ENCODE peak calls at places on chromosome 3, in eight cellular contexts. One of them, this sample, is unnamed.

GRCh38 chr3:40780801-40781406 is 256.1 kb downstream of the ZNF621 start:
- DNase-seq in mucosa of descending colon: no peak
- DNase-seq in SJCRH30: peak
- DNase-seq in fibroblast of lung: peak
- DNase-seq in BJ: peak
- DNase-seq in AG04450: no peak
- DNase-seq in NT2/D1: no peak
- DNase-seq in stomach: no peak
- DNase-seq in this sample: peak

GRCh38 chr3:156843071-156843808 is 17.1 kb downstream of the LEKR1 start:
- DNase-seq in mucosa of descending colon: no peak
- DNase-seq in SJCRH30: no peak
- DNase-seq in fibroblast of lung: peak
- DNase-seq in BJ: no peak
- DNase-seq in AG04450: no peak
- DNase-seq in NT2/D1: no peak
- DNase-seq in stomach: no peak
- DNase-seq in this sample: no peak

GRCh38 chr3:10224794-10225660 is 23.2 kb upstream of the TATDN2 start:
- DNase-seq in mucosa of descending colon: no peak
- DNase-seq in SJCRH30: peak
- DNase-seq in fibroblast of lung: peak
- DNase-seq in BJ: no peak
- DNase-seq in AG04450: no peak
- DNase-seq in NT2/D1: peak
- DNase-seq in stomach: peak
- DNase-seq in this sample: peak

GRCh38 chr3:140050977-140051957 is 116.3 kb downstream of the CLSTN2 start:
- DNase-seq in mucosa of descending colon: no peak
- DNase-seq in SJCRH30: peak
- DNase-seq in fibroblast of lung: no peak
- DNase-seq in BJ: no peak
- DNase-seq in AG04450: no peak
- DNase-seq in NT2/D1: no peak
- DNase-seq in stomach: no peak
- DNase-seq in this sample: no peak

GRCh38 chr3:49674491-49674983 is 386 bp downstream of the APEH start:
- DNase-seq in mucosa of descending colon: peak
- DNase-seq in SJCRH30: no peak
- DNase-seq in fibroblast of lung: no peak
- DNase-seq in BJ: no peak
- DNase-seq in AG04450: no peak
- DNase-seq in NT2/D1: no peak
- DNase-seq in stomach: no peak
- DNase-seq in this sample: peak

GRCh38 chr3:105869982-105870381 is 1.2 kb upstream of the CBLB start:
- DNase-seq in mucosa of descending colon: no peak
- DNase-seq in SJCRH30: no peak
- DNase-seq in fibroblast of lung: no peak
- DNase-seq in BJ: no peak
- DNase-seq in AG04450: no peak
- DNase-seq in NT2/D1: no peak
- DNase-seq in stomach: no peak
- DNase-seq in this sample: no peak

GRCh38 chr3:136749106-136749505 is 3.1 kb downstream of the STAG1 start:
- DNase-seq in mucosa of descending colon: no peak
- DNase-seq in SJCRH30: no peak
- DNase-seq in fibroblast of lung: no peak
- DNase-seq in BJ: no peak
- DNase-seq in AG04450: no peak
- DNase-seq in NT2/D1: no peak
- DNase-seq in stomach: no peak
- DNase-seq in this sample: no peak

GRCh38 chr3:32189693-32190092 is 48.8 kb upstream of the CMTM8 start:
- DNase-seq in mucosa of descending colon: no peak
- DNase-seq in SJCRH30: no peak
- DNase-seq in fibroblast of lung: no peak
- DNase-seq in BJ: no peak
- DNase-seq in AG04450: no peak
- DNase-seq in NT2/D1: no peak
- DNase-seq in stomach: no peak
- DNase-seq in this sample: no peak

GRCh38 chr3:149479621-149480325 is 5.3 kb downstream of the TM4SF4 start:
- DNase-seq in mucosa of descending colon: no peak
- DNase-seq in SJCRH30: no peak
- DNase-seq in fibroblast of lung: no peak
- DNase-seq in BJ: no peak
- DNase-seq in AG04450: no peak
- DNase-seq in NT2/D1: no peak
- DNase-seq in stomach: no peak
- DNase-seq in this sample: no peak

GRCh38 chr3:184737641-184738518 is 26.0 kb upstream of the MAGEF1 start:
- DNase-seq in mucosa of descending colon: no peak
- DNase-seq in SJCRH30: no peak
- DNase-seq in fibroblast of lung: peak
- DNase-seq in BJ: no peak
- DNase-seq in AG04450: no peak
- DNase-seq in NT2/D1: no peak
- DNase-seq in stomach: peak
- DNase-seq in this sample: peak

GRCh38 chr3:31235062-31235704 is 297.5 kb upstream of the STT3B start:
- DNase-seq in mucosa of descending colon: no peak
- DNase-seq in SJCRH30: peak
- DNase-seq in fibroblast of lung: peak
- DNase-seq in BJ: no peak
- DNase-seq in AG04450: no peak
- DNase-seq in NT2/D1: no peak
- DNase-seq in stomach: no peak
- DNase-seq in this sample: no peak

GRCh38 chr3:48997714-48998637 is 7.9 kb downstream of the P4HTM start:
- DNase-seq in mucosa of descending colon: no peak
- DNase-seq in SJCRH30: no peak
- DNase-seq in fibroblast of lung: no peak
- DNase-seq in BJ: no peak
- DNase-seq in AG04450: no peak
- DNase-seq in NT2/D1: no peak
- DNase-seq in stomach: no peak
- DNase-seq in this sample: no peak

GRCh38 chr3:79724206-79724605 is 43.6 kb downstream of the ROBO1 start:
- DNase-seq in mucosa of descending colon: no peak
- DNase-seq in SJCRH30: peak
- DNase-seq in fibroblast of lung: no peak
- DNase-seq in BJ: no peak
- DNase-seq in AG04450: no peak
- DNase-seq in NT2/D1: peak
- DNase-seq in stomach: no peak
- DNase-seq in this sample: no peak

GRCh38 chr3:161163297-161163696 is 57.8 kb upstream of the NMD3 start:
- DNase-seq in mucosa of descending colon: no peak
- DNase-seq in SJCRH30: peak
- DNase-seq in fibroblast of lung: peak
- DNase-seq in BJ: peak
- DNase-seq in AG04450: peak
- DNase-seq in NT2/D1: peak
- DNase-seq in stomach: no peak
- DNase-seq in this sample: no peak

GRCh38 chr3:194953291-194953690 is 267.6 kb downstream of the FAM43A start:
- DNase-seq in mucosa of descending colon: no peak
- DNase-seq in SJCRH30: no peak
- DNase-seq in fibroblast of lung: no peak
- DNase-seq in BJ: no peak
- DNase-seq in AG04450: no peak
- DNase-seq in NT2/D1: no peak
- DNase-seq in stomach: no peak
- DNase-seq in this sample: no peak

GRCh38 chr3:197298858-197299854 is 744 bp upstream of the DLG1 start:
- DNase-seq in mucosa of descending colon: peak
- DNase-seq in SJCRH30: no peak
- DNase-seq in fibroblast of lung: no peak
- DNase-seq in BJ: no peak
- DNase-seq in AG04450: no peak
- DNase-seq in NT2/D1: no peak
- DNase-seq in stomach: peak
- DNase-seq in this sample: peak

GRCh38 chr3:128561504-128561903 is 68.5 kb upstream of the GATA2 start:
- DNase-seq in mucosa of descending colon: no peak
- DNase-seq in SJCRH30: no peak
- DNase-seq in fibroblast of lung: no peak
- DNase-seq in BJ: no peak
- DNase-seq in AG04450: no peak
- DNase-seq in NT2/D1: no peak
- DNase-seq in stomach: no peak
- DNase-seq in this sample: no peak

DNA sequence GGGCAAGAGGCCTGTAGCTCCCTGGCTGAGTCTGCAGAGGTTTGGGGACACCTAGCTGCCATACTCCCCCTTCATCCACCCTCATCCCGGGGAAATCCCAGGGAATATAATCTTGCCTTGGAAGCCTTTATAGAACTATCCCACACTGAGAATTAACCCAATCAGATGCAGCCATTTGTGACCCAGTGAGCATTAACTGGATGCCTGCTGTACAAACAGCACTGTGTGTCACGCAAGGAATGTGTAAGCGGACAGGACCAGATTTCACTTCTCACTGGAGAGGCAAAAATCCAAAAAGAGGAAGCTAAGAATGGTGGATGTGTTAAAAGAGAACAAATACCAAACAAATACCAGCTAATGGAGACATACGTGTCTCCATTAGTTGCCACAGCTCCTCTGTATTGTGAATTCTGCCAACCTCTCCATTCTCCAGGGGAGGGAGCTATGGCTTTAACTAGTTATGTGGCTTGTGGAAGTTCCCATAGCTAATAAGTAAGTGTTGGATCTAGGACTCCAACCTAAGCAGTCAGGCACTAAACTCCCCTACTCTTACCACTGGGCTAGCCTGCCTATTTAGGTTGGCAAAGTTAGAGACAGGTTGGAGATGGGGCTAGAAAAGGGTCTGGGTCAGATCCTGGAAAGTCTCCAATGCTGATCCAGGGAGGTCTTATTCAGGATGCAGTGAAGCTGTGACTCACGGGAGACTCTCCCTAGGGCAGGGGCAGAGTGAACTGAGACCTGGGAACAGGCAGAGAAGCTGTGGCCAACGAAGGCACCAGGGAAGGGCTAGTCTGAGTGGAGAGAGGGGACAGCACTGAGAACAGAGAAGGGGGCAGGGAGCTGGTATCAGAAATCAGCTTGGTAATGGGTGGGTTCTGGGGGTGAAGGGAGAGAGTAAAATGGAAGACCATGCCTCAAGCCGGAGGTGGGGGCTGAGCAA is 2.5 kb downstream of the LTF start:
- DNase-seq in mucosa of descending colon: no peak
- DNase-seq in SJCRH30: no peak
- DNase-seq in fibroblast of lung: peak
- DNase-seq in BJ: no peak
- DNase-seq in AG04450: no peak
- DNase-seq in NT2/D1: no peak
- DNase-seq in stomach: no peak
- DNase-seq in this sample: no peak
- H3K4me3 ChIP-seq in mucosa of descending colon: no peak
- H3K4me3 ChIP-seq in SJCRH30: no peak
- H3K4me3 ChIP-seq in fibroblast of lung: no peak
- H3K4me3 ChIP-seq in BJ: no peak
- H3K4me3 ChIP-seq in AG04450: no peak
- H3K4me3 ChIP-seq in NT2/D1: no peak
- H3K4me3 ChIP-seq in stomach: no peak
- H3K4me3 ChIP-seq in this sample: no peak

GRCh38 chr3:138594935-138595259 is 837 bp upstream of the CEP70 start:
- DNase-seq in mucosa of descending colon: no peak
- DNase-seq in SJCRH30: no peak
- DNase-seq in fibroblast of lung: no peak
- DNase-seq in BJ: no peak
- DNase-seq in AG04450: no peak
- DNase-seq in NT2/D1: no peak
- DNase-seq in stomach: no peak
- DNase-seq in this sample: no peak
- H3K4me3 ChIP-seq in mucosa of descending colon: peak
- H3K4me3 ChIP-seq in SJCRH30: peak
- H3K4me3 ChIP-seq in fibroblast of lung: peak
- H3K4me3 ChIP-seq in BJ: no peak
- H3K4me3 ChIP-seq in AG04450: no peak
- H3K4me3 ChIP-seq in NT2/D1: no peak
- H3K4me3 ChIP-seq in stomach: peak
- H3K4me3 ChIP-seq in this sample: peak

GRCh38 chr3:43288366-43288765 is 2.0 kb downstream of the SNRK start:
- DNase-seq in mucosa of descending colon: no peak
- DNase-seq in SJCRH30: no peak
- DNase-seq in fibroblast of lung: peak
- DNase-seq in BJ: no peak
- DNase-seq in AG04450: no peak
- DNase-seq in NT2/D1: no peak
- DNase-seq in stomach: no peak
- DNase-seq in this sample: no peak

GRCh38 chr3:43289401-43289800 is 3.1 kb downstream of the SNRK start:
- DNase-seq in mucosa of descending colon: no peak
- DNase-seq in SJCRH30: no peak
- DNase-seq in fibroblast of lung: no peak
- DNase-seq in BJ: no peak
- DNase-seq in AG04450: no peak
- DNase-seq in NT2/D1: no peak
- DNase-seq in stomach: no peak
- DNase-seq in this sample: no peak

GRCh38 chr3:43288850-43289249 is 2.5 kb downstream of the SNRK start:
- DNase-seq in mucosa of descending colon: no peak
- DNase-seq in SJCRH30: no peak
- DNase-seq in fibroblast of lung: no peak
- DNase-seq in BJ: no peak
- DNase-seq in AG04450: no peak
- DNase-seq in NT2/D1: no peak
- DNase-seq in stomach: no peak
- DNase-seq in this sample: no peak

GRCh38 chr3:43290961-43291360 is 4.6 kb downstream of the SNRK start:
- DNase-seq in mucosa of descending colon: no peak
- DNase-seq in SJCRH30: no peak
- DNase-seq in fibroblast of lung: peak
- DNase-seq in BJ: no peak
- DNase-seq in AG04450: no peak
- DNase-seq in NT2/D1: no peak
- DNase-seq in stomach: no peak
- DNase-seq in this sample: no peak

GRCh38 chr3:43291546-43291945 is 5.2 kb downstream of the SNRK start:
- DNase-seq in mucosa of descending colon: no peak
- DNase-seq in SJCRH30: no peak
- DNase-seq in fibroblast of lung: no peak
- DNase-seq in BJ: no peak
- DNase-seq in AG04450: no peak
- DNase-seq in NT2/D1: no peak
- DNase-seq in stomach: no peak
- DNase-seq in this sample: no peak
- H3K4me3 ChIP-seq in mucosa of descending colon: no peak
- H3K4me3 ChIP-seq in SJCRH30: no peak
- H3K4me3 ChIP-seq in fibroblast of lung: no peak
- H3K4me3 ChIP-seq in BJ: no peak
- H3K4me3 ChIP-seq in AG04450: no peak
- H3K4me3 ChIP-seq in NT2/D1: no peak
- H3K4me3 ChIP-seq in stomach: no peak
- H3K4me3 ChIP-seq in this sample: no peak

DNA sequence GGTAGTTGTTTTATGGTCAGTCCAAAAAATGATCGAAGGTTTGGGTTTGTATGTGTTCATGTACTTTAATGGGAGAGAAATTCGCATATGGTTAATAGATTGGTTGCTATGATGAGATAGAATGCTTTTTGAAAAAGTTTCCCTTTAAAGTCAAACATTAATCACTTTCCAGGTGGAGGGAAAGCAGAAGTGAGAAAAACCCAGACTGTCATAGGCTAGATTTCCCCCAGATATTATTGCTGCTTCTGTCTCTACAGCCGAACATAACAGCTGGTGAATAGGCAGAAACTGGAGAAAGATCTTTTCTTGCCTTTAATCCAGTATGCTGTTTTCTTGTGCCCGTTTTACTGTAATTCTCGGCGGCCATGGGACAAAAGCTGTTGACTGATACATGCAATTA is 287.6 kb downstream of the SOX2 start:
- DNase-seq in mucosa of descending colon: no peak
- DNase-seq in SJCRH30: no peak
- DNase-seq in fibroblast of lung: no peak
- DNase-seq in BJ: no peak
- DNase-seq in AG04450: no peak
- DNase-seq in NT2/D1: no peak
- DNase-seq in stomach: no peak
- DNase-seq in this sample: no peak
- H3K4me3 ChIP-seq in mucosa of descending colon: no peak
- H3K4me3 ChIP-seq in SJCRH30: no peak
- H3K4me3 ChIP-seq in fibroblast of lung: no peak
- H3K4me3 ChIP-seq in BJ: no peak
- H3K4me3 ChIP-seq in AG04450: no peak
- H3K4me3 ChIP-seq in NT2/D1: no peak
- H3K4me3 ChIP-seq in stomach: no peak
- H3K4me3 ChIP-seq in this sample: no peak